ENCODE peak calls at places on chromosomes 7 and 10, in six cellular contexts. R is fibroblast of mammary gland; Q is naive thymus-derived CD8-positive, alpha-beta T cell; T is activated gamma-delta T cell treated with Interleukin-2 at 50 U/mL for 16 hours; C is naive thymus-derived CD4-positive, alpha-beta T cell; H is ureter. N is an unnamed sample.

GRCh38 chr10:55631071-55631654 is 729.9 kb downstream of the ZWINT start:
- DNase-seq in R (peak), Q (no peak), T (no peak), C (no peak), H (no peak), N (no peak)

GRCh38 chr7:94368371-94368791 is 26.3 kb upstream of the COL1A2 start:
- DNase-seq in R (peak), Q (no peak), T (no peak), C (no peak), H (no peak), N (no peak)

GRCh38 chr7:69349291-69349690 is 249.0 kb upstream of the AUTS2 start:
- DNase-seq in R (no peak), Q (no peak), T (no peak), C (no peak), H (no peak), N (no peak)

GRCh38 chr10:132692311-132692710 is 93.6 kb downstream of the NKX6-2 start:
- DNase-seq in R (no peak), Q (no peak), T (no peak), C (no peak), H (no peak), N (no peak)

GRCh38 chr10:6254200-6254599 is 51.5 kb downstream of the PFKFB3 start:
- DNase-seq in R (no peak), Q (no peak), T (no peak), C (no peak), H (no peak), N (no peak)

GRCh38 chr10:126315471-126316177 is 72.7 kb downstream of the ADAM12 start:
- DNase-seq in R (peak), Q (no peak), T (no peak), C (no peak), H (no peak), N (no peak)

GRCh38 chr10:122374859-122375721 is 582 bp downstream of the PLEKHA1 start:
- DNase-seq in R (peak), Q (peak), T (peak), C (peak), H (peak), N (peak)

GRCh38 chr7:2242541-2243482 is 786 bp downstream of the NUDT1 start:
- DNase-seq in R (no peak), Q (no peak), T (no peak), C (no peak), H (no peak), N (no peak)

GRCh38 chr7:75772081-75773077 is at the start of gene CCL26:
- DNase-seq in R (peak), Q (no peak), T (no peak), C (no peak), H (peak), N (no peak)

GRCh38 chr7:158123753-158124152 is 463.9 kb downstream of the PTPRN2 start:
- DNase-seq in R (no peak), Q (no peak), T (no peak), C (no peak), H (no peak), N (no peak)

GRCh38 chr10:90856964-90857634 is 740 bp downstream of the HTR7 start:
- DNase-seq in R (no peak), Q (no peak), T (no peak), C (no peak), H (no peak), N (no peak)

GRCh38 chr7:132108553-132108952 is 467.7 kb downstream of the PLXNA4 start:
- DNase-seq in R (no peak), Q (no peak), T (no peak), C (no peak), H (no peak), N (no peak)

GRCh38 chr7:151412318-151412717 is 2.5 kb upstream of the WDR86 start:
- DNase-seq in R (no peak), Q (no peak), T (no peak), C (no peak), H (no peak), N (no peak)

GRCh38 chr10:36489181-36489927 is 636.0 kb upstream of the ANKRD30A start:
- DNase-seq in R (peak), Q (no peak), T (no peak), C (no peak), H (no peak), N (no peak)

GRCh38 chr7:98278936-98279335 is 2.5 kb upstream of the BRI3 start:
- DNase-seq in R (no peak), Q (no peak), T (no peak), C (no peak), H (no peak), N (no peak)

GRCh38 chr10:59877191-59877671 is 29.1 kb downstream of the CCDC6 start:
- DNase-seq in R (peak), Q (no peak), T (no peak), C (no peak), H (no peak), N (no peak)

GRCh38 chr10:89738551-89739209 is 37.3 kb downstream of the KIF20B start:
- DNase-seq in R (no peak), Q (no peak), T (no peak), C (no peak), H (no peak), N (no peak)

GRCh38 chr10:87635498-87636312 is 24.0 kb upstream of the PAPSS2 start:
- DNase-seq in R (peak), Q (no peak), T (no peak), C (no peak), H (no peak), N (no peak)

GRCh38 chr10:122499491-122499941 is 38.2 kb downstream of the HTRA1 start:
- DNase-seq in R (peak), Q (no peak), T (no peak), C (no peak), H (peak), N (no peak)

GRCh38 chr7:43649755-43650274 is 66.9 kb downstream of the STK17A start:
- DNase-seq in R (no peak), Q (no peak), T (peak), C (peak), H (no peak), N (peak)

GRCh38 chr10:541750-542371 is 147.6 kb downstream of the DIP2C start:
- DNase-seq in R (no peak), Q (no peak), T (no peak), C (no peak), H (no peak), N (no peak)

GRCh38 chr10:11468126-11468742 is 143.2 kb downstream of the USP6NL start:
- DNase-seq in R (peak), Q (no peak), T (no peak), C (no peak), H (no peak), N (no peak)

GRCh38 chr7:157477550-157478212 is 140.9 kb downstream of the DNAJB6 start:
- DNase-seq in R (no peak), Q (no peak), T (no peak), C (peak), H (no peak), N (peak)

GRCh38 chr10:124742418-124743187 is 1.6 kb downstream of the FAM53B start:
- DNase-seq in R (peak), Q (no peak), T (no peak), C (no peak), H (no peak), N (peak)

GRCh38 chr7:13467111-13467547 is 522.3 kb downstream of the ETV1 start:
- DNase-seq in R (no peak), Q (no peak), T (no peak), C (no peak), H (no peak), N (no peak)

GRCh38 chr10:70849582-70850016 is 33.9 kb downstream of the SGPL1 start:
- DNase-seq in R (peak), Q (no peak), T (no peak), C (no peak), H (no peak), N (no peak)

GRCh38 chr7:144818516-144818915 is 17.3 kb downstream of the TPK1 start:
- DNase-seq in R (peak), Q (peak), T (peak), C (peak), H (no peak), N (peak)

GRCh38 chr10:127907411-127908105 is 655 bp downstream of the PTPRE start:
- DNase-seq in R (peak), Q (no peak), T (no peak), C (no peak), H (no peak), N (peak)

GRCh38 chr10:82319558-82319957 is 444.6 kb downstream of the NRG3 start:
- DNase-seq in R (no peak), Q (no peak), T (no peak), C (no peak), H (no peak), N (no peak)

GRCh38 chr7:138243430-138243829 is 167.2 kb downstream of the AKR1D1 start:
- DNase-seq in R (no peak), Q (no peak), T (no peak), C (no peak), H (no peak), N (no peak)

GRCh38 chr7:52500796-52501195 is 534.6 kb upstream of the POM121L12 start:
- DNase-seq in R (peak), Q (no peak), T (no peak), C (no peak), H (no peak), N (no peak)

GRCh38 chr7:38321515-38321944 is 48.1 kb upstream of the TARP start:
- DNase-seq in R (peak), Q (no peak), T (no peak), C (no peak), H (no peak), N (no peak)

GRCh38 chr10:59372543-59372942 is 10.2 kb upstream of the FAM13C start:
- DNase-seq in R (no peak), Q (no peak), T (no peak), C (no peak), H (no peak), N (no peak)

GRCh38 chr10:101052285-101052684 is 9.5 kb upstream of the KAZALD1 start:
- DNase-seq in R (peak), Q (no peak), T (no peak), C (no peak), H (no peak), N (no peak)

GRCh38 chr10:2914741-2915140 is 152.6 kb upstream of the PFKP start:
- DNase-seq in R (no peak), Q (no peak), T (no peak), C (no peak), H (no peak), N (no peak)

GRCh38 chr7:132942721-132943120 is 139.2 kb downstream of the CHCHD3 start:
- DNase-seq in R (no peak), Q (no peak), T (no peak), C (no peak), H (no peak), N (no peak)

N was measured in CD4-positive, alpha-beta memory T cell.